ENCODE peak calls at places on chromosome 20, in ten cellular contexts. One of them, this sample, is unnamed.

GRCh38 chr20:57195023-57195758 is 71.2 kb downstream of the BMP7 start:
- DNase-seq in kidney glomerular epithelial cell: no peak
- DNase-seq in T-helper 1 cell: no peak
- DNase-seq in T-cell: no peak
- DNase-seq in EH: peak
- DNase-seq in EL: peak
- DNase-seq in ecto neural progenitor cell: no peak
- DNase-seq in SJCRH30: peak
- DNase-seq in stimulated activated CD4-positive, alpha-beta T cell treated with anti-CD3 and anti-CD28 coated beads, Interleukin-12 subunit alpha, Interleukin-12 subunit beta, amount 100 ng/mL, for 4 hours: no peak
- DNase-seq in amygdala: no peak
- DNase-seq in this sample: no peak

GRCh38 chr20:50980071-50980681 is 21.6 kb downstream of the MOCS3 start:
- DNase-seq in kidney glomerular epithelial cell: peak
- DNase-seq in T-helper 1 cell: peak
- DNase-seq in T-cell: no peak
- DNase-seq in EH: peak
- DNase-seq in EL: peak
- DNase-seq in ecto neural progenitor cell: no peak
- DNase-seq in SJCRH30: peak
- DNase-seq in stimulated activated CD4-positive, alpha-beta T cell treated with anti-CD3 and anti-CD28 coated beads, Interleukin-12 subunit alpha, Interleukin-12 subunit beta, amount 100 ng/mL, for 4 hours: no peak
- DNase-seq in amygdala: no peak
- DNase-seq in this sample: no peak

GRCh38 chr20:63134201-63134612 is 81.7 kb downstream of the YTHDF1 start:
- DNase-seq in kidney glomerular epithelial cell: no peak
- DNase-seq in T-helper 1 cell: no peak
- DNase-seq in T-cell: no peak
- DNase-seq in EH: no peak
- DNase-seq in EL: no peak
- DNase-seq in ecto neural progenitor cell: no peak
- DNase-seq in SJCRH30: no peak
- DNase-seq in stimulated activated CD4-positive, alpha-beta T cell treated with anti-CD3 and anti-CD28 coated beads, Interleukin-12 subunit alpha, Interleukin-12 subunit beta, amount 100 ng/mL, for 4 hours: no peak
- DNase-seq in amygdala: no peak
- DNase-seq in this sample: peak

GRCh38 chr20:20837574-20838021 is 125.2 kb upstream of the RALGAPA2 start:
- DNase-seq in kidney glomerular epithelial cell: peak
- DNase-seq in T-helper 1 cell: peak
- DNase-seq in T-cell: peak
- DNase-seq in EH: peak
- DNase-seq in EL: peak
- DNase-seq in ecto neural progenitor cell: peak
- DNase-seq in SJCRH30: peak
- DNase-seq in stimulated activated CD4-positive, alpha-beta T cell treated with anti-CD3 and anti-CD28 coated beads, Interleukin-12 subunit alpha, Interleukin-12 subunit beta, amount 100 ng/mL, for 4 hours: peak
- DNase-seq in amygdala: peak
- DNase-seq in this sample: no peak

GRCh38 chr20:50789968-50790650 is 4.8 kb upstream of the BCAS4 start:
- DNase-seq in kidney glomerular epithelial cell: no peak
- DNase-seq in T-helper 1 cell: no peak
- DNase-seq in T-cell: no peak
- DNase-seq in EH: no peak
- DNase-seq in EL: no peak
- DNase-seq in ecto neural progenitor cell: no peak
- DNase-seq in SJCRH30: no peak
- DNase-seq in stimulated activated CD4-positive, alpha-beta T cell treated with anti-CD3 and anti-CD28 coated beads, Interleukin-12 subunit alpha, Interleukin-12 subunit beta, amount 100 ng/mL, for 4 hours: no peak
- DNase-seq in amygdala: no peak
- DNase-seq in this sample: peak

GRCh38 chr20:21147593-21147992 is 21.7 kb downstream of the KIZ start:
- DNase-seq in kidney glomerular epithelial cell: no peak
- DNase-seq in T-helper 1 cell: peak
- DNase-seq in T-cell: no peak
- DNase-seq in EH: peak
- DNase-seq in EL: peak
- DNase-seq in ecto neural progenitor cell: no peak
- DNase-seq in SJCRH30: no peak
- DNase-seq in stimulated activated CD4-positive, alpha-beta T cell treated with anti-CD3 and anti-CD28 coated beads, Interleukin-12 subunit alpha, Interleukin-12 subunit beta, amount 100 ng/mL, for 4 hours: no peak
- DNase-seq in amygdala: no peak
- DNase-seq in this sample: no peak

GRCh38 chr20:13119583-13119982 is 101.5 kb upstream of the ISM1 start:
- DNase-seq in kidney glomerular epithelial cell: peak
- DNase-seq in T-helper 1 cell: peak
- DNase-seq in T-cell: peak
- DNase-seq in EH: peak
- DNase-seq in EL: peak
- DNase-seq in ecto neural progenitor cell: no peak
- DNase-seq in SJCRH30: peak
- DNase-seq in stimulated activated CD4-positive, alpha-beta T cell treated with anti-CD3 and anti-CD28 coated beads, Interleukin-12 subunit alpha, Interleukin-12 subunit beta, amount 100 ng/mL, for 4 hours: peak
- DNase-seq in amygdala: no peak
- DNase-seq in this sample: no peak

GRCh38 chr20:40687384-40688128 is 1.5 kb downstream of the MAFB start:
- DNase-seq in kidney glomerular epithelial cell: no peak
- DNase-seq in T-helper 1 cell: no peak
- DNase-seq in T-cell: no peak
- DNase-seq in EH: peak
- DNase-seq in EL: no peak
- DNase-seq in ecto neural progenitor cell: peak
- DNase-seq in SJCRH30: no peak
- DNase-seq in stimulated activated CD4-positive, alpha-beta T cell treated with anti-CD3 and anti-CD28 coated beads, Interleukin-12 subunit alpha, Interleukin-12 subunit beta, amount 100 ng/mL, for 4 hours: no peak
- DNase-seq in amygdala: no peak
- DNase-seq in this sample: no peak

GRCh38 chr20:47262365-47263013 is 94.0 kb downstream of the ZMYND8 start:
- DNase-seq in kidney glomerular epithelial cell: no peak
- DNase-seq in T-helper 1 cell: no peak
- DNase-seq in T-cell: no peak
- DNase-seq in EH: no peak
- DNase-seq in EL: no peak
- DNase-seq in ecto neural progenitor cell: no peak
- DNase-seq in SJCRH30: peak
- DNase-seq in stimulated activated CD4-positive, alpha-beta T cell treated with anti-CD3 and anti-CD28 coated beads, Interleukin-12 subunit alpha, Interleukin-12 subunit beta, amount 100 ng/mL, for 4 hours: no peak
- DNase-seq in amygdala: no peak
- DNase-seq in this sample: no peak

GRCh38 chr20:17533396-17533795 is 2.2 kb upstream of the BFSP1 start:
- DNase-seq in kidney glomerular epithelial cell: peak
- DNase-seq in T-helper 1 cell: peak
- DNase-seq in T-cell: no peak
- DNase-seq in EH: peak
- DNase-seq in EL: peak
- DNase-seq in ecto neural progenitor cell: peak
- DNase-seq in SJCRH30: peak
- DNase-seq in stimulated activated CD4-positive, alpha-beta T cell treated with anti-CD3 and anti-CD28 coated beads, Interleukin-12 subunit alpha, Interleukin-12 subunit beta, amount 100 ng/mL, for 4 hours: no peak
- DNase-seq in amygdala: no peak
- DNase-seq in this sample: no peak

GRCh38 chr20:12928755-12929401 is 79.9 kb upstream of the SPTLC3 start:
- DNase-seq in kidney glomerular epithelial cell: peak
- DNase-seq in T-helper 1 cell: no peak
- DNase-seq in T-cell: no peak
- DNase-seq in EH: peak
- DNase-seq in EL: peak
- DNase-seq in ecto neural progenitor cell: no peak
- DNase-seq in SJCRH30: no peak
- DNase-seq in stimulated activated CD4-positive, alpha-beta T cell treated with anti-CD3 and anti-CD28 coated beads, Interleukin-12 subunit alpha, Interleukin-12 subunit beta, amount 100 ng/mL, for 4 hours: no peak
- DNase-seq in amygdala: no peak
- DNase-seq in this sample: no peak

GRCh38 chr20:33811763-33812672 is 870 bp downstream of the CHMP4B start:
- DNase-seq in kidney glomerular epithelial cell: peak
- DNase-seq in T-helper 1 cell: peak
- DNase-seq in T-cell: no peak
- DNase-seq in EH: peak
- DNase-seq in EL: peak
- DNase-seq in ecto neural progenitor cell: no peak
- DNase-seq in SJCRH30: peak
- DNase-seq in stimulated activated CD4-positive, alpha-beta T cell treated with anti-CD3 and anti-CD28 coated beads, Interleukin-12 subunit alpha, Interleukin-12 subunit beta, amount 100 ng/mL, for 4 hours: peak
- DNase-seq in amygdala: no peak
- DNase-seq in this sample: no peak